ENCODE peak calls at places on chromosomes 4 and X, in nine cellular contexts. R is right atrium auricular region, O is HFFc6, E is upper lobe of right lung, S is progenitor cell of endocrine pancreas, D is BE2C, B is brain microvascular endothelial cell, L is body of pancreas, M is breast epithelium. P is an unnamed sample.

GRCh38 chr4:150475763-150476162 is 106.2 kb upstream of the MAB21L2 start:
- DNase-seq in R (no peak), O (no peak), E (no peak), S (no peak), D (no peak), B (no peak), L (no peak), M (no peak), P (no peak)

GRCh38 chr4:17544205-17544604 is 29.2 kb downstream of the CLRN2 start:
- DNase-seq in R (no peak), O (peak), E (no peak), S (no peak), D (no peak), B (no peak), L (no peak), M (no peak), P (peak)

GRCh38 chr4:159177265-159178146 is 74.6 kb downstream of the RAPGEF2 start:
- DNase-seq in R (no peak), O (no peak), E (no peak), S (no peak), D (no peak), B (no peak), L (no peak), M (no peak), P (no peak)

GRCh38 chr4:1675136-1675801 is 8.8 kb downstream of the FAM53A start:
- DNase-seq in R (no peak), O (no peak), E (no peak), S (no peak), D (no peak), B (no peak), L (no peak), M (no peak), P (no peak)

GRCh38 chr4:162201673-162202072 is 37.9 kb upstream of the FSTL5 start:
- DNase-seq in R (no peak), O (no peak), E (no peak), S (no peak), D (no peak), B (peak), L (no peak), M (no peak), P (no peak)

GRCh38 chr4:47531241-47531953 is 46.3 kb downstream of the ATP10D start:
- DNase-seq in R (no peak), O (peak), E (peak), S (no peak), D (no peak), B (peak), L (peak), M (no peak), P (no peak)

GRCh38 chr4:59630235-59630634 is 1569.9 kb upstream of the ADGRL3 start:
- DNase-seq in R (no peak), O (no peak), E (no peak), S (no peak), D (no peak), B (no peak), L (no peak), M (no peak), P (no peak)

GRCh38 chr4:147492301-147492700 is 11.4 kb downstream of the EDNRA start:
- DNase-seq in R (no peak), O (no peak), E (no peak), S (no peak), D (no peak), B (peak), L (no peak), M (no peak), P (no peak)

GRCh38 chr4:3346146-3346545 is 53.3 kb downstream of the RGS12 start:
- DNase-seq in R (peak), O (peak), E (no peak), S (no peak), D (peak), B (peak), L (peak), M (no peak), P (peak)

GRCh38 chr4:57102050-57102564 is 8.1 kb downstream of the IGFBP7 start:
- DNase-seq in R (peak), O (peak), E (no peak), S (no peak), D (peak), B (peak), L (peak), M (no peak), P (no peak)

GRCh38 chrX:82219129-82219528 is 1017.2 kb downstream of the SH3BGRL start:
- DNase-seq in R (no peak), O (no peak), E (no peak), S (no peak), D (no peak), B (no peak), L (no peak), M (no peak), P (no peak)

GRCh38 chrX:48913605-48914366 is 2.3 kb upstream of the SLC35A2 start:
- DNase-seq in R (no peak), O (no peak), E (no peak), S (no peak), D (no peak), B (no peak), L (no peak), M (no peak), P (no peak)

GRCh38 chr4:31458813-31459212 is 738.6 kb downstream of the PCDH7 start:
- DNase-seq in R (no peak), O (no peak), E (no peak), S (no peak), D (no peak), B (peak), L (no peak), M (no peak), P (no peak)

GRCh38 chrX:102659790-102660757 is 8.8 kb downstream of the GPRASP1 start:
- DNase-seq in R (peak), O (peak), E (peak), S (peak), D (peak), B (peak), L (peak), M (peak), P (peak)

GRCh38 chr4:145565328-145565727 is 53.9 kb upstream of the MMAA start:
- DNase-seq in R (no peak), O (no peak), E (no peak), S (no peak), D (no peak), B (no peak), L (no peak), M (no peak), P (no peak)

GRCh38 chr4:40897557-40898203 is 147.9 kb downstream of the NSUN7 start:
- DNase-seq in R (peak), O (no peak), E (peak), S (peak), D (peak), B (peak), L (peak), M (peak), P (peak)

GRCh38 chr4:10020871-10021676 is at the start of gene SLC2A9:
- DNase-seq in R (peak), O (no peak), E (no peak), S (no peak), D (no peak), B (no peak), L (no peak), M (no peak), P (no peak)

GRCh38 chr4:109091754-109092409 is 210.6 kb downstream of the COL25A1 start:
- DNase-seq in R (no peak), O (no peak), E (no peak), S (no peak), D (no peak), B (no peak), L (no peak), M (no peak), P (no peak)

GRCh38 chr4:118398226-118399090 is 45.7 kb upstream of the PRSS12 start:
- DNase-seq in R (no peak), O (no peak), E (no peak), S (no peak), D (no peak), B (no peak), L (no peak), M (no peak), P (no peak)

GRCh38 chrX:131854586-131854985 is 168.5 kb upstream of the STK26 start:
- DNase-seq in R (no peak), O (no peak), E (no peak), S (no peak), D (no peak), B (no peak), L (no peak), M (no peak), P (no peak)

GRCh38 chr4:7328913-7329638 is 105.7 kb downstream of the PSAPL1 start:
- DNase-seq in R (no peak), O (peak), E (peak), S (no peak), D (no peak), B (peak), L (no peak), M (no peak), P (peak)

GRCh38 chrX:9884031-9884779 is 83.0 kb upstream of the CLDN34 start:
- DNase-seq in R (no peak), O (no peak), E (no peak), S (no peak), D (no peak), B (no peak), L (no peak), M (no peak), P (no peak)

GRCh38 chrX:19182785-19183184 is 60.5 kb upstream of the ADGRG2 start:
- DNase-seq in R (no peak), O (no peak), E (no peak), S (no peak), D (no peak), B (no peak), L (no peak), M (no peak), P (no peak)

DNA sequence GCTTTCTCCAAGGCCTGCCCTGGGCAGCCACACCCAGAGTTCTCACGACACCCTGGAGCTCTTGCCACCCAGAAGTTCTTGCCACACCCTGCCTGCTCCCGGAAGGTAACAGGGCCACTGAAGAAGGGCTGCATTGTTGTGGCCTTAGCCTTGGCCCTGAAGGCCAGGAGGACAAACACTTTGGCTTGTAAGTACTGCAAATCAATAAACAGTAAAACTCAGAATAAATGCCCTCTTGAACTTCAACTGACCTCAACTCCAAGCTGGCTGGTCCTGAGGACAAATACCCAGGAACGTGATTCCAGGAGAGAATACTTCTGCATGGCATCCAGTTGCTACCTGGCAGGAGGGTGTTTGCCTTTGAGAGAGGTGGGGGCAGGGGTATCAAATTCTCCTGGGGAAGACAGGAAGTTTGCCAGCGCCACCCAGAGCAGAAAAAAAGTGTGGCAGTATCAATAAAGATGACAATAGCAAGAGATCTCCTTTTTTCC is 54.1 kb downstream of the TLR10 start:
- DNase-seq in R (no peak), O (no peak), E (peak), S (no peak), D (no peak), B (no peak), L (peak), M (no peak), P (peak)
- TF ChIP-seq CTCF in R (no peak), O (no peak), E (no peak), S (peak), D (peak), B (peak), L (peak), M (no peak), P (no peak)

GRCh38 chr4:46329118-46329976 is 60.6 kb downstream of the GABRA2 start:
- DNase-seq in R (no peak), O (no peak), E (no peak), S (peak), D (peak), B (no peak), L (peak), M (no peak), P (peak)
- TF ChIP-seq CTCF in R (no peak), O (no peak), E (no peak), S (peak), D (peak), B (peak), L (peak), M (no peak), P (no peak)

DNA sequence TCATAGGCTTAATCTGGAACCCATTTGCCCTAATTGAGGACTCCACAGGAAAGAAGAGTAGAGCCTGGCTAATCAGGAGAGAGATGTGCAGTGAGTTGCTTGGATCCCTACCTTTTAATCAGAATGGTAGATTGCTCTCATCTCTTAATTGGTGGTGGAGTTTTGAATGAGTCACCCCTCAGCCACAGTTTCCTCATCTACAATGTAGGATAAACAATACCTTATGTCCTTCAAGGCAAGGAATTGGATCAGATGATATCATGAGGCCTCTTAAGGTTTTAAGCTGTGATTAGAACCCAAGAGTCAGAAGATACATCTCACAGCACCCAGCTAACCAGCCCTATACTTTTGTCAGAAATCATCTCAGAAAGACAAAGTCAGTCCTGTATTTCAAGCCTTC is 39.1 kb downstream of the PDGFRA start:
- DNase-seq in R (no peak), O (peak), E (no peak), S (no peak), D (no peak), B (no peak), L (no peak), M (no peak), P (no peak)
- TF ChIP-seq CTCF in R (no peak), O (no peak), E (no peak), S (no peak), D (no peak), B (no peak), L (no peak), M (no peak), P (no peak)

GRCh38 chr4:107734120-107734519 is 14.1 kb upstream of the PAPSS1 start:
- DNase-seq in R (no peak), O (no peak), E (no peak), S (no peak), D (no peak), B (no peak), L (no peak), M (no peak), P (peak)
- TF ChIP-seq CTCF in R (no peak), O (peak), E (no peak), S (peak), D (peak), B (peak), L (no peak), M (no peak), P (no peak)

DNA sequence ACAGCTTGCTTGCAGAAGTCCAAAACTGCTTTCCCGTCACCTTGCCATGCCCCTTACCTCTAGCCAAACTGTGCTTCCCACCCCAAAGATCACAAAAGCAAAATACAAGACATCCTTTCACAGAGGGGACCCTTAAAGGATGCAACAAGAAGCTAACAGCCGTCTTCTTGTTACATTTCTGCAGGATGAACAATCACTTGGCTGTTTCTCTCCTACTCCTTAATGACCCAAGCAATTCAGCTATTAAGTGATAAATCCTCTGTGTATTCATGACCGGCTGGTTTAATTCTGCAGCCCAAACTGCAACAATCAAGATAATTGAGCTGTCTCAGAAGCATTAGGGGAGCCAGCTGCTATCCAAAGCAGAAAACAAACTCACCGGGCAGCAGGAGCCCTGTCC is 85.9 kb upstream of the ACSL4 start:
- DNase-seq in R (no peak), O (no peak), E (no peak), S (no peak), D (no peak), B (no peak), L (no peak), M (no peak), P (no peak)
- TF ChIP-seq CTCF in R (no peak), O (no peak), E (no peak), S (no peak), D (no peak), B (no peak), L (no peak), M (no peak), P (no peak)

GRCh38 chr4:144179152-144179739 is 38.7 kb upstream of the GYPA start:
- DNase-seq in R (no peak), O (no peak), E (no peak), S (no peak), D (no peak), B (peak), L (no peak), M (no peak), P (no peak)

GRCh38 chr4:144181386-144181785 is 40.9 kb upstream of the GYPA start:
- DNase-seq in R (no peak), O (no peak), E (no peak), S (no peak), D (no peak), B (no peak), L (no peak), M (no peak), P (no peak)

GRCh38 chr4:144174401-144175067 is 34.0 kb upstream of the GYPA start:
- DNase-seq in R (no peak), O (peak), E (no peak), S (no peak), D (peak), B (peak), L (no peak), M (no peak), P (peak)

GRCh38 chr4:144176476-144176875 is 36.0 kb upstream of the GYPA start:
- DNase-seq in R (no peak), O (no peak), E (no peak), S (no peak), D (no peak), B (peak), L (no peak), M (no peak), P (no peak)

DNA sequence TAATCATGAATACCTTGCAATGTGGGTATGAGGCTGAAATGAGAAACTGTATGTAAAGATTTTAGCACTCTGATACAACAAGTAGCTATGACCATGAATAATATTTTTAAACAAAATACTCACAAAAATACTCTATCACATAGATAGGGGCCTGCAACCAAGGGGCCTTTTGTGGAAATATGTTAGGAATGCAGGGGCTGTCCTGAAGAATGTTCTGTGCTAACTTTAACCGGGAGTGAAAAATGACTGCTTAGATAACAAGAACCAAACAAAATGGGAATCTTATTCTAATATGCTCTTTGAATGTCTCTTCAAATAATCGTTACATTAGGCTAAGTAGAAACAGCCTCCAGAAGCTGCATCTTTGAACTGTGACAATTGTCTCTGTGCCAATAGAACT is 37.9 kb upstream of the GYPA start:
- DNase-seq in R (no peak), O (no peak), E (no peak), S (no peak), D (no peak), B (peak), L (no peak), M (no peak), P (no peak)
- TF ChIP-seq CTCF in R (no peak), O (no peak), E (no peak), S (no peak), D (no peak), B (no peak), L (no peak), M (no peak), P (no peak)

DNA sequence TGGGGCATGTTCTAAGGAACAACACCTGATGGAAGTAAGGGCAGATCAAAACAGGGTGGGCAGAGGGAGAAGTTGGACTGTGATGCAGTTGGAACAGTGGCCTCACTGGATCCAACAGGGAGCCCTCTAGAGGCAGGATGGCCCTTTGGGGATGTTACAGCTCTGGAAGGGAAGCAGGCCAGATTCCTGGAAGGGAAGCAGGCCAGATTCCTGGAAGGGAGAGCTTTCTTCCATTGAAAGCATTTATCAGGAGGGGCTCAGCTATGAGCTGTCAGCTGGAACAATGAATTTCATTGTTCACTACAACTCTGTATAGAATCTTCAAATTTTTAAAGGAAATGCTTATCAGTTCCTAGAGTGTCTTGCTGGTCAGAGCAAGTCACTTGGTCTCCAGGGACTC is 17.7 kb downstream of the IL15 start:
- DNase-seq in R (peak), O (no peak), E (no peak), S (no peak), D (peak), B (no peak), L (peak), M (no peak), P (peak)
- TF ChIP-seq CTCF in R (no peak), O (peak), E (peak), S (peak), D (peak), B (peak), L (peak), M (no peak), P (no peak)

DNA sequence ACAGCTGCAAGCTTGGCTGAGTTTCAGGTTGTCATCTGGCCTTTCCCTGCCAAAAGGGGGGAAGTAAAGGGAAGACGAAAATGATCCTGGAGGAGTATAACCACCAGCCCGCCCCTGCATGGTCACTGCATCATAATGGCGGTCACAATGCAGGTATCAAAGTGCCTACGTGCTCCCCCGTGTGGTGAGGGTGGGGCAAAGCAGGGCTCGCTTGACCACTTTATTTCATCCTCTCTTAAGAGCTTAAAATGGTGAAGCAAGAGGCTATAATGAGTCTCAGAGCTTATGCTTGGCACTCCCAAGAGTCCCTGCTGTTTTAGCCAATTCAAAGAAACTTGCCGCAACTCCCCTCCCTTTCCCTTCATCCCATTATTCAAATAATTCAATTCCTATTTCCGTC is 105.6 kb downstream of the APOOL start:
- DNase-seq in R (no peak), O (no peak), E (no peak), S (no peak), D (peak), B (no peak), L (peak), M (no peak), P (peak)
- TF ChIP-seq CTCF in R (no peak), O (peak), E (peak), S (no peak), D (peak), B (peak), L (no peak), M (no peak), P (no peak)

DNA sequence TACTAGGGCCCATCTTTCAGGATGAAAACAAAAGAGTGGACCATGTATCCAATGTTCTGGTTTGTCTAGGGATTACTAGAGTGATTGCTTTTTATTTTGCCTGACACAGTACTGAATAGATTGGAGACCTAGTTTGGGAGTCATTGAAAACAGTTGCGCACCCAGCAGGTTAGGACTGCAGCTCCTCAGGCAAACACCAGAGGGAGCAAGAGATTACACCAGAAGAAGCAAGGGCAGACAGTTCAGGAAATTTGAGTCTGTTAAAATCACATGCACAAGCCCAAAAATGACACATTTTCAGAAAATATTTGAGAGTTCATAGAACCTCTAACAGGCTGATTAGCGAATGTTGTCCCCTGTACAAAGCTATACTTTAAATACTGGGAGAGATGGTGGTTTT is 55.6 kb downstream of the CYLC1 start:
- DNase-seq in R (no peak), O (peak), E (no peak), S (no peak), D (peak), B (no peak), L (peak), M (no peak), P (no peak)
- TF ChIP-seq CTCF in R (no peak), O (peak), E (peak), S (peak), D (peak), B (peak), L (no peak), M (no peak), P (no peak)